ENCODE peak calls at places on chromosomes 11 and 22, in four cellular contexts. H, C, N and X are unnamed samples.

GRCh38 chr11:72683782-72684200 is 9.6 kb upstream of the PDE2A start:
- DNase-seq in H (peak; percentile 99), N (no peak), C (no peak), X (peak; percentile 82)

GRCh38 chr22:19942071-19942885 is 660 bp upstream of the TXNRD2 start:
- DNase-seq in N (no peak), C (no peak), H (no peak), X (peak; percentile 43)

GRCh38 chr22:37681556-37682049 is 4.5 kb upstream of the NOL12 start:
- DNase-seq in N (no peak), H (peak; percentile 88), C (no peak), X (peak; percentile 83)

GRCh38 chr11:48013269-48013901 is 33.0 kb downstream of the PTPRJ start:
- DNase-seq in C (no peak), H (no peak), N (no peak), X (no peak)

GRCh38 chr11:102843474-102843873 is at the start of gene MMP3:
- DNase-seq in N (no peak), C (no peak), H (no peak), X (no peak)

GRCh38 chr11:33461726-33462125 is 204.5 kb downstream of the HIPK3 start:
- DNase-seq in C (no peak), H (no peak), N (no peak), X (no peak)

GRCh38 chr22:42388130-42388797 is 43.9 kb downstream of the NFAM1 start:
- DNase-seq in N (no peak), H (no peak), C (no peak), X (no peak)

GRCh38 chr11:113715273-113715672 is 9.2 kb upstream of the TMPRSS5 start:
- DNase-seq in H (no peak), C (no peak), N (no peak), X (no peak)

GRCh38 chr11:17350455-17351170 is 987 bp upstream of the NCR3LG1 start:
- DNase-seq in H (no peak), N (no peak), C (no peak), X (no peak)

GRCh38 chr11:59285716-59286260 is 72.9 kb upstream of the OR5AN1 start:
- DNase-seq in H (no peak), C (no peak), N (no peak), X (no peak)

DNA sequence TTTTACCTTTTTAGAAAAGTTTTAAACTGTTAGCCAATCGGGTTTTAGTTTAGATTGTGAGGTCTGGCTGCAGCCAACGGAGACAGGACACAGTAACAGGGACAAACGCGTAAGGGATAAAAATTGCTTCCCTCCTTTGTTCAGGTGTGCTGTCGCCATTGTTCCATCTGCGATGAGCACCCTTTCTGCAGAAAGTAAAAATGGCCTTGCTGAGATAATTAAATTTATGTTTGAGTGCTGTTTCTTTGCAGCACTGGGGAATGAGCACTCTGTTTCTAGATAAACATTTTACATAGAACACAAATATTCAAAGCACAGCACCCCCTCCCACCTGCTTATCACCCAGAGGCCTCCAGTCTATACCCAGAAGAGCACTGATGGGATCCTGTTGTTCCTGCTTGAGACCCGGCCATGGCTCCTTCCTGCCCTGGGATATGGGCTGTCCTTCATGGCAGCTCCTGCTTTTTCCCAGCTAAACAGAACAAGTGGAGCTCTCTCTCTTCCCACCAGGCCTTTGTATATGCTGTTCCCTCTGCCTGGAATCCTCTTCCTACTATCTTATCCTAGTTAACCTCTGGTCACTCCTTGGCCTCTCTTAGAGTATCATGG is 34.3 kb upstream of the CELSR1 start:
- DNase-seq in H (no peak), C (no peak), N (no peak), X (no peak)
- TF ChIP-seq SUZ12 in H (no peak), C (no peak), N (no peak), X (no peak)

DNA sequence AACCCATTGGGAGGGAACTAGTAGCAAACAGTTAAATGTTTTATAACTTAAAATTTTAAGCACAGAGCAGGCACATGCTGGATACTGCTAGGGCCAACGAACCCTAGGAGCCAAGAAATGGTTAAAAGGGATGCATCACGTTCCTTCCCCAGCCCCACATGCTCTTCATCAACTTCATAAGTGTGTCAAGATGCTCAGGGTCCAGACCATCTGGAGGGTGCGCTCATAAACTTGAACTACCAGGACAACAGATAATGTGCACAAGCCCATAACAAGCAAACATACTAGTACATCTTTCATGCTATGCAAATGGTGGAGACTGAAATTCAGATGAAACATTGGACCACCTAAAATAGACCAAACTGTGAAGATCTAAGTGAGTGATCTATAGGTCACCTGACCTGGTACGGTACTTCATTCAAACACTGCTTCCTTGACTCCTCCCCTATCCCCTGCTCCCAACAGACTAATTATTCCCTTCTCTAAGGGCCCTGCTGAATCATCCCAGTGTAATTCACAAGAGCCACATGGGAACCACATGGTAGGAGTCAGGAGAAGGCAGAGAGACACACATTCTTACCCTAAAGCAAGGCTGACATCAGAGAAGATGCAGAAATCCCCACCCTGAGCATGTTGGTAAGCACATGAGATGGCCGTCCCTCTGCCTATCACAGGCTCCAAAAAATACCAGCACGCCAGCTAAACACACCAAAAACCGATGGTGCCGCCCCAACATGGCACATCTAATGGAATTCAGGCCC is 83.9 kb downstream of the ETS1 start:
- DNase-seq in C (no peak), H (no peak), N (no peak), X (no peak)
- TF ChIP-seq SUZ12 in C (no peak), H (no peak), N (no peak), X (no peak)

DNA sequence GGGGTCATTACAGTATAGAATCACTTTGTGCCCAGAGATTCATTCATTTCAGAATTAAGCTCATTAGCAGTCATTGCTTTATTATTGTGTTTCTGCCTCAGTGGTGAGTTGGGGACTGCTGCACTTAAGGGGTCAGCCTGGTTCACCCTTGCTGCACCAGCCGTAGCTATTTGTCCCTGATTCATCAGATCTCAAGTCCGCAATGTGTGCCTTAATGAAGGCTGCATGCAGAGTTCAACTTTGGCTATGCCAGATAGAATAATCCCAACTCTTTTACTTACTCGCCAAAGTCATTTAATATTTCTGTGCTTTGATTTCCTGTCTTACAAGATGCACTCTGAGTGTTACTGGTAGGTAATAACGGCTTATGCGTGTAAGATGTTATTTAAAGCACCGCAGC is 57.9 kb downstream of the JRKL start:
- DNase-seq in N (no peak), C (no peak), H (no peak), X (no peak)
- TF ChIP-seq SUZ12 in N (no peak), C (no peak), H (no peak), X (no peak)

DNA sequence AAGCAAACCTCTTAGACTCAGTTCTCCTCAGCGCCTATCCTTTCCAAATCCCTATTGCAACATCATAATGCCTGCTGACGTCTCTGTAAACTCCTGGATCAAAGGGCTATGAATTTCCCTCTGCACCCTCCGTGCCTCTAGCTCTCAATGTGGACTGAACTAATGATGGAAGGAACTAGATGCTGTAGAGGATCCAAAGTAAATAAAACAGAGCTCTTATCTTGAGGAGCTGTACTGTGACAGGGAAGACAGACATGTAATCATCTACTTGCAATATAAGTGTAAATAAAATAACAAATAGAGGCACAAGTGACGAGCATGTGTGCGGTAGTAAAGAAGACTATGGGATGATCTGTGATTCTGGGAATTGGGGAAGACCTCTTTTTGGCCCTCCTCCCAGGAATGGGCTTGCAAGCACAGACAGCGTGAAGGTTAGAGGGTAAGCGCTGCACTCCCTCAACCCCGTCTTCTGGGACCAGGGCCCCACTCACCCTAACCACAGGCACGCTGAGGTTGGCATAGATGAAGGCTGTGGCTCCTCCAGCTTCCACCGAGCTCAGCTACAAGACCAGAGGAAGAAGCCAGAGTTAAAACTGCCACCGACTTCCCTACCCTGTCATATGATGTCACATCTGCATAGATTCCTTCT is 42.2 kb downstream of the P4HA3 start:
- DNase-seq in C (no peak), N (no peak), H (no peak), X (no peak)
- TF ChIP-seq SUZ12 in C (no peak), N (no peak), H (no peak), X (no peak)

DNA sequence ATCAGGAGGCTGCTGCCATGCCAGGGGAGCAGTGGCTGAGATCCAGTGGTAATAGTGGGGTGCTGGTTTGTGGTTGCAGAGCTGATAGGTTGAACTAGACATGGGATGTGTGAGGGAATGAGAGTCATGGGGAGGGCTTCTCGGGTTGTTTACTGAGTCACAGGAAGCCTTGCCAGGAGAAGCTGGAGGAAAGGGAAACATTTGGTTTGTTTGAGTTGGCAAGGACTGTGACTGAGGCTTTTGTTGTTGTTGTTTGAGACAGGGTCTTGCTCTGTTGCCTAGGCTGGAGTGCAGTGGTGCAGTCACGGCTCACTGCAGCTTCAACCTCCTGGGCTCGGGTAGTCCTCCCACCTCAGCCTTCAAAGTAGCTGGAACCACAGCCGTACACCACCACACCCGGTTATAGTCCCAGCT is 49.3 kb downstream of the CABIN1 start:
- DNase-seq in N (no peak), C (no peak), H (no peak), X (no peak)
- TF ChIP-seq SUZ12 in N (no peak), C (no peak), H (no peak), X (no peak)

DNA sequence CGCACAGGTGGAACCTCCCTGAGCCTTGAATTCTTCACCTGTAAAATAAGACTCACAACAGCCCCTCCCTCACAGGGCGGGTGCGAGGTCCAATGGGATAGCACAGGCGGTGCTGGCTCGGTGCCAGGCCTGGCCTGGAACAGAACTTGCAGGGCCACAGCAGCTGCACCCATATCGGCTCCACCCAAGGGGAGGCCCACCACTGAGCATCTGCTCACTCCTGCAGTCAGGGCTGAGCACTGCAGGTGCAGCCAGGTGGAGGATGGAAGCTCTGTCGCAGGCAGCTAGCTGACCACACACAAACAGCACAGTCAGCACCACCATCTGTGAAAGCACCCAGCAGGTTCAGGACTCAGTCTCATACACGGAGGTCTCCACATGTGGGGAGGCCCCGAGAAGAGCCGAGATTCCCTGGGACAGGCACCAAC is 19.6 kb downstream of the VPS37C start:
- DNase-seq in H (no peak), C (no peak), N (no peak), X (no peak)
- TF ChIP-seq SUZ12 in H (no peak), C (no peak), N (no peak), X (no peak)